ENCODE peak calls at places on chromosomes 4 and X, in seven cellular contexts. One of them, this sample, is unnamed.
A peak's percentile ranks its signal among the peaks of the same experiment; 100 is the strongest.

GRCh38 chr4:172619798-172620197 is 548.8 kb upstream of the GALNT7 start:
- DNase-seq in HCT116: no peak
- DNase-seq in psoas muscle: no peak
- DNase-seq in gastrocnemius medialis: no peak
- DNase-seq in right cardiac atrium: no peak
- DNase-seq in heart left ventricle: no peak
- DNase-seq in CD4-positive, CD25-positive, alpha-beta regulatory T cell: no peak
- DNase-seq in this sample: no peak

GRCh38 chrX:150366951-150367545 is 3.9 kb downstream of the MAMLD1 start:
- DNase-seq in psoas muscle: no peak
- DNase-seq in gastrocnemius medialis: no peak
- DNase-seq in right cardiac atrium: no peak
- DNase-seq in heart left ventricle: no peak
- DNase-seq in HCT116: no peak
- DNase-seq in CD4-positive, CD25-positive, alpha-beta regulatory T cell: no peak
- DNase-seq in this sample: no peak

GRCh38 chr4:73800206-73800605 is 36.3 kb upstream of the CXCL6 start:
- DNase-seq in right cardiac atrium: no peak
- DNase-seq in HCT116: no peak
- DNase-seq in CD4-positive, CD25-positive, alpha-beta regulatory T cell: no peak
- DNase-seq in gastrocnemius medialis: no peak
- DNase-seq in psoas muscle: no peak
- DNase-seq in heart left ventricle: no peak
- DNase-seq in this sample: no peak

GRCh38 chrX:92209936-92210335 is 430.8 kb downstream of the PCDH11X start:
- DNase-seq in psoas muscle: no peak
- DNase-seq in right cardiac atrium: no peak
- DNase-seq in HCT116: no peak
- DNase-seq in CD4-positive, CD25-positive, alpha-beta regulatory T cell: no peak
- DNase-seq in gastrocnemius medialis: no peak
- DNase-seq in heart left ventricle: no peak
- DNase-seq in this sample: no peak

GRCh38 chrX:19972984-19973383 is 17.9 kb downstream of the BCLAF3 start:
- DNase-seq in HCT116: no peak
- DNase-seq in gastrocnemius medialis: no peak
- DNase-seq in right cardiac atrium: no peak
- DNase-seq in heart left ventricle: no peak
- DNase-seq in CD4-positive, CD25-positive, alpha-beta regulatory T cell: no peak
- DNase-seq in psoas muscle: no peak
- DNase-seq in this sample: no peak

GRCh38 chrX:46628406-46629371 is 55.1 kb downstream of the CHST7 start:
- DNase-seq in right cardiac atrium: peak; percentile 89
- DNase-seq in HCT116: no peak
- DNase-seq in psoas muscle: peak; percentile 74
- DNase-seq in CD4-positive, CD25-positive, alpha-beta regulatory T cell: no peak
- DNase-seq in gastrocnemius medialis: peak; percentile 77
- DNase-seq in heart left ventricle: no peak
- DNase-seq in this sample: peak; percentile 2

GRCh38 chr4:155342142-155342541 is 34.6 kb downstream of the MAP9 start:
- DNase-seq in gastrocnemius medialis: no peak
- DNase-seq in psoas muscle: no peak
- DNase-seq in heart left ventricle: no peak
- DNase-seq in CD4-positive, CD25-positive, alpha-beta regulatory T cell: no peak
- DNase-seq in right cardiac atrium: no peak
- DNase-seq in HCT116: no peak
- DNase-seq in this sample: no peak

GRCh38 chr4:7192252-7193039 is at the start of gene SORCS2:
- DNase-seq in gastrocnemius medialis: peak; percentile 41
- DNase-seq in HCT116: no peak
- DNase-seq in psoas muscle: peak; percentile 67
- DNase-seq in right cardiac atrium: peak; percentile 90
- DNase-seq in CD4-positive, CD25-positive, alpha-beta regulatory T cell: peak; percentile 14
- DNase-seq in heart left ventricle: peak; percentile 81
- DNase-seq in this sample: no peak

GRCh38 chr4:80173387-80173786 is 23.9 kb upstream of the PRDM8 start:
- DNase-seq in heart left ventricle: no peak
- DNase-seq in psoas muscle: no peak
- DNase-seq in HCT116: no peak
- DNase-seq in right cardiac atrium: no peak
- DNase-seq in CD4-positive, CD25-positive, alpha-beta regulatory T cell: peak; percentile 62
- DNase-seq in gastrocnemius medialis: no peak
- DNase-seq in this sample: no peak

GRCh38 chr4:89769856-89770255 is 67.1 kb downstream of the SNCA start:
- DNase-seq in CD4-positive, CD25-positive, alpha-beta regulatory T cell: no peak
- DNase-seq in gastrocnemius medialis: no peak
- DNase-seq in psoas muscle: no peak
- DNase-seq in heart left ventricle: no peak
- DNase-seq in HCT116: no peak
- DNase-seq in right cardiac atrium: no peak
- DNase-seq in this sample: no peak

GRCh38 chrX:16867947-16868346 is 2.2 kb downstream of the RBBP7 start:
- DNase-seq in psoas muscle: no peak
- DNase-seq in heart left ventricle: no peak
- DNase-seq in right cardiac atrium: no peak
- DNase-seq in gastrocnemius medialis: no peak
- DNase-seq in CD4-positive, CD25-positive, alpha-beta regulatory T cell: no peak
- DNase-seq in HCT116: no peak
- DNase-seq in this sample: no peak

GRCh38 chrX:16870861-16871584 is 861 bp upstream of the RBBP7 start:
- DNase-seq in gastrocnemius medialis: peak; percentile 50
- DNase-seq in CD4-positive, CD25-positive, alpha-beta regulatory T cell: no peak
- DNase-seq in heart left ventricle: peak; percentile 61
- DNase-seq in HCT116: no peak
- DNase-seq in right cardiac atrium: peak; percentile 75
- DNase-seq in psoas muscle: peak; percentile 16
- DNase-seq in this sample: no peak

GRCh38 chrX:16869393-16870094 is 618 bp downstream of the RBBP7 start:
- DNase-seq in heart left ventricle: peak; percentile 70
- DNase-seq in CD4-positive, CD25-positive, alpha-beta regulatory T cell: peak; percentile 29
- DNase-seq in psoas muscle: peak; percentile 50
- DNase-seq in right cardiac atrium: no peak
- DNase-seq in gastrocnemius medialis: peak; percentile 18
- DNase-seq in HCT116: no peak
- DNase-seq in this sample: no peak

GRCh38 chrX:16870095-16870860 is at the start of gene RBBP7:
- DNase-seq in psoas muscle: peak; percentile 95
- DNase-seq in HCT116: peak; percentile 67
- DNase-seq in right cardiac atrium: peak; percentile 96
- DNase-seq in CD4-positive, CD25-positive, alpha-beta regulatory T cell: peak; percentile 96
- DNase-seq in heart left ventricle: peak; percentile 95
- DNase-seq in gastrocnemius medialis: peak; percentile 89
- DNase-seq in this sample: peak; percentile 42

DNA sequence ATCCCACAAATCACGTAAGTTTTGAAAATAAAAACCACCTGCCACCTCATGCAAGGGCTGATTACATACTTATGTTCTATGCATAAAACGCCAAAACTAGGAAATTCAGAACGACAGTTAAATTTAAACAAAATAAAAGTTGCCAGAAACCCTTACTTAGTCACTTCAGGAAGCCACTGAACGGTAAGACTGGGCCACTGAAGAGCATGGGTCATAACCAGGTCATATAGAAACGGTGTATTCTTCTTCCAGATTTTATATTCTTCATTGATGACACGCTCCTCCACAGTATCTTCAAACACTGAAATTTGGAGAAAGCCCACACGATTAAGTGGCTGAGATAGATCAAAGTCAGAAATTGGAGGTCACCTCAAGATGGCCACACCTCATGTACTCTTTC is 1.2 kb downstream of the RBBP7 start:
- DNase-seq in gastrocnemius medialis: no peak
- DNase-seq in CD4-positive, CD25-positive, alpha-beta regulatory T cell: no peak
- DNase-seq in psoas muscle: no peak
- DNase-seq in heart left ventricle: no peak
- DNase-seq in HCT116: no peak
- DNase-seq in right cardiac atrium: no peak
- DNase-seq in this sample: no peak
- H3K4me1 ChIP-seq in gastrocnemius medialis: peaks cover 11% of the 10 kb centered on the region
- H3K4me1 ChIP-seq in CD4-positive, CD25-positive, alpha-beta regulatory T cell: peaks cover 33% of the 10 kb centered on the region
- H3K4me1 ChIP-seq in psoas muscle: peaks cover 15% of the 10 kb centered on the region
- H3K4me1 ChIP-seq in heart left ventricle: peaks cover 29% of the 10 kb centered on the region
- H3K4me1 ChIP-seq in HCT116: peaks cover 2% of the 10 kb centered on the region
- H3K4me1 ChIP-seq in right cardiac atrium: no peaks in the 10 kb centered on the region
- H3K4me1 ChIP-seq in this sample: peaks cover 8% of the 10 kb centered on the region

DNA sequence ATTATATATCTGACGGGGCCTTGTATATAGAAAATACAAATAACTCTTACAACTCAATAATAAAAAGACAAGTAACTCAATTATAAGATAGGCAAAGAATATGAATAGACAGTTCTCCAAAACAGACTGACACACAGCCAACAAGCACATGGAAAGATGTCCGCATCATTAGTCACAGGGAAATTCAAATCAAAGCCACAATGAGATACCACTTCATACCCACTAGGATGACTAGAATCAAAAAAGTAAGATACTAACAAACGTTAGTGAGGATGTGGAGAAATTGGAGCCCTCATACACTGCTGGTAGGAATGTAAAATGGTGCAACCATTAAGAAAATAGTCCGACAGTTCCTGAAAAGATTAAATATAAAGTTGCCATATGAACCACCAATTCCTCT is 115.7 kb downstream of the RCHY1 start:
- DNase-seq in HCT116: no peak
- DNase-seq in CD4-positive, CD25-positive, alpha-beta regulatory T cell: no peak
- DNase-seq in psoas muscle: no peak
- DNase-seq in right cardiac atrium: no peak
- DNase-seq in gastrocnemius medialis: no peak
- DNase-seq in heart left ventricle: no peak
- DNase-seq in this sample: no peak
- H3K4me1 ChIP-seq in HCT116: no peaks in the 10 kb centered on the region
- H3K4me1 ChIP-seq in CD4-positive, CD25-positive, alpha-beta regulatory T cell: no peaks in the 10 kb centered on the region
- H3K4me1 ChIP-seq in psoas muscle: no peaks in the 10 kb centered on the region
- H3K4me1 ChIP-seq in right cardiac atrium: no peaks in the 10 kb centered on the region
- H3K4me1 ChIP-seq in gastrocnemius medialis: no peaks in the 10 kb centered on the region
- H3K4me1 ChIP-seq in heart left ventricle: no peaks in the 10 kb centered on the region
- H3K4me1 ChIP-seq in this sample: no peaks in the 10 kb centered on the region

GRCh38 chr4:98544818-98545399 is 113.5 kb downstream of the TSPAN5 start:
- DNase-seq in psoas muscle: no peak
- DNase-seq in gastrocnemius medialis: no peak
- DNase-seq in CD4-positive, CD25-positive, alpha-beta regulatory T cell: no peak
- DNase-seq in right cardiac atrium: no peak
- DNase-seq in HCT116: no peak
- DNase-seq in heart left ventricle: no peak
- DNase-seq in this sample: no peak

GRCh38 chr4:98544141-98544817 is 114.1 kb downstream of the TSPAN5 start:
- DNase-seq in gastrocnemius medialis: no peak
- DNase-seq in heart left ventricle: no peak
- DNase-seq in HCT116: no peak
- DNase-seq in CD4-positive, CD25-positive, alpha-beta regulatory T cell: no peak
- DNase-seq in psoas muscle: no peak
- DNase-seq in right cardiac atrium: no peak
- DNase-seq in this sample: no peak

GRCh38 chr4:98542011-98542410 is 116.4 kb downstream of the TSPAN5 start:
- DNase-seq in heart left ventricle: no peak
- DNase-seq in HCT116: no peak
- DNase-seq in gastrocnemius medialis: no peak
- DNase-seq in psoas muscle: no peak
- DNase-seq in right cardiac atrium: no peak
- DNase-seq in CD4-positive, CD25-positive, alpha-beta regulatory T cell: no peak
- DNase-seq in this sample: no peak

DNA sequence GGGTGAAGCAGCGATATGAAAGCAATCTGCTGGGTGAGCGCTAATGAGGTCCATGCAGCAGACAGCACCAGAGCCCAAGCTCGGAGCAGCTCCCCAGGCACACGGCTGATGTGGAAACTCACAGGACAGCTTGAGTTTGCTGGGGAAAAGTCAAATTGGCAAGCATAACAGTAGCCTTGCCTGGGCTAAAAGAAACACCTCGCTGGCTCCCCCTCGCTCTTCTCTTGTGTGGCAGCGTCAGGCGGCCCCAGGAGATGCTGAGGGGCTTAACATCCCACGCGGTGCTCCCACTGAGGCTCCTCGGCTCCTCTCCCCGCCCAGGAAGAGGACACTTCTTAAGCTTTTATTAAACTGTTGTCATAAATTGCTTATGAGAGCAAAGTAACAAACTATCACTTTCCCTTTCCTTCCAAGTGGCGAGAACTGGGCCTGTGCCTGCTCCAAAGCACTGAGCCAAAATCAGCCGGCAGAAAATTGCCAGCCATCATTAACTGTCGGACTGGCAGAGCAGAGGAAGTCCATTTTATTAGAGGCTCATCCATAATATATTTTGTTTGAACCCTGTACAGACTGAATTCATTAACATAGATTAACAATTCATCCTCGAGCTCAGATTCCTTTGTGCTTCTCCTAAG is 111.4 kb downstream of the TSPAN5 start:
- DNase-seq in heart left ventricle: no peak
- DNase-seq in HCT116: no peak
- DNase-seq in psoas muscle: no peak
- DNase-seq in right cardiac atrium: peak; percentile 69
- DNase-seq in CD4-positive, CD25-positive, alpha-beta regulatory T cell: no peak
- DNase-seq in gastrocnemius medialis: no peak
- DNase-seq in this sample: no peak
- H3K4me1 ChIP-seq in heart left ventricle: peaks cover 2% of the 10 kb centered on the region
- H3K4me1 ChIP-seq in HCT116: no peaks in the 10 kb centered on the region
- H3K4me1 ChIP-seq in psoas muscle: peaks cover 4% of the 10 kb centered on the region
- H3K4me1 ChIP-seq in right cardiac atrium: peaks cover 2% of the 10 kb centered on the region
- H3K4me1 ChIP-seq in CD4-positive, CD25-positive, alpha-beta regulatory T cell: peaks cover 3% of the 10 kb centered on the region
- H3K4me1 ChIP-seq in gastrocnemius medialis: no peaks in the 10 kb centered on the region
- H3K4me1 ChIP-seq in this sample: peaks cover 6% of the 10 kb centered on the region

DNA sequence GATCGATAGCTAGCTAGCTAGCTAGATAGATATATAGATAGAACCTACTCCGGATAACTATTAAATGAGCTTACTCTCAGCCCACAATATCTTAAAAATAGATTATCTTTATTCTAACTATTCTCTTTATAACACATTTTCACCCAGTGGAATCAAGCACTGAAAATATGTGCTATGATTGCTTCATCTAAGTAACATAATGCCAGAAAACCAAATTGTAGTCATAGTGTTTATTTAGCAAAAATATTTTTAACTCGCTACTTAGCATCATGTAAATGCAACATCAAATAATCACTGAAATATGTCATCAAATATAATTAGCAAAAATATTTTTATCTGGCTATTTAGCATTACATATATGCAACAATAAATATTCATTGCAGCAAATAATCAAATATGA is 1.5 kb downstream of the TMEM156 start:
- DNase-seq in CD4-positive, CD25-positive, alpha-beta regulatory T cell: no peak
- DNase-seq in HCT116: no peak
- DNase-seq in gastrocnemius medialis: no peak
- DNase-seq in heart left ventricle: no peak
- DNase-seq in right cardiac atrium: no peak
- DNase-seq in psoas muscle: no peak
- DNase-seq in this sample: no peak
- H3K4me1 ChIP-seq in CD4-positive, CD25-positive, alpha-beta regulatory T cell: peaks cover 57% of the 10 kb centered on the region
- H3K4me1 ChIP-seq in HCT116: no peaks in the 10 kb centered on the region
- H3K4me1 ChIP-seq in gastrocnemius medialis: no peaks in the 10 kb centered on the region
- H3K4me1 ChIP-seq in heart left ventricle: no peaks in the 10 kb centered on the region
- H3K4me1 ChIP-seq in right cardiac atrium: no peaks in the 10 kb centered on the region
- H3K4me1 ChIP-seq in psoas muscle: peaks cover 3% of the 10 kb centered on the region
- H3K4me1 ChIP-seq in this sample: no peaks in the 10 kb centered on the region